ENCODE peak calls at places on chromosomes 13 and 19, in four cellular contexts. A is A549, N is HepG2, R is K562. K is an unnamed sample.

GRCh38 chr13:42218576-42218975 is 53.4 kb upstream of the AKAP11 start:
- DNase-seq in A (no peak), N (no peak), R (no peak), K (no peak)

GRCh38 chr13:20125129-20125782 is 35.6 kb downstream of the GJA3 start:
- DNase-seq in A (no peak), N (no peak), R (no peak), K (no peak)

GRCh38 chr13:39364797-39365468 is 238.1 kb downstream of the LHFPL6 start:
- DNase-seq in A (no peak), N (peak; percentile 7), R (no peak), K (no peak)

GRCh38 chr19:1987197-1988187 is 28.0 kb downstream of the BTBD2 start:
- DNase-seq in A (no peak), N (no peak), R (no peak), K (no peak)

GRCh38 chr13:43298799-43299198 is 275.4 kb downstream of the DNAJC15 start:
- DNase-seq in A (no peak), N (no peak), R (no peak), K (no peak)

GRCh38 chr19:49347835-49348234 is 12.6 kb downstream of the CD37 start:
- DNase-seq in A (peak; percentile 92), N (peak; percentile 44), R (peak; percentile 70), K (peak; percentile 51)

GRCh38 chr13:100983111-100983510 is 308.5 kb upstream of the TMTC4 start:
- DNase-seq in A (no peak), N (no peak), R (no peak), K (no peak)

GRCh38 chr13:88919970-88920628 is 1248.9 kb downstream of the SLITRK5 start:
- DNase-seq in A (no peak), N (no peak), R (no peak), K (no peak)

GRCh38 chr19:21698215-21698614 is 69.2 kb downstream of the ZNF100 start:
- DNase-seq in A (no peak), N (peak; percentile 4), R (peak; percentile 9), K (no peak)

DNA sequence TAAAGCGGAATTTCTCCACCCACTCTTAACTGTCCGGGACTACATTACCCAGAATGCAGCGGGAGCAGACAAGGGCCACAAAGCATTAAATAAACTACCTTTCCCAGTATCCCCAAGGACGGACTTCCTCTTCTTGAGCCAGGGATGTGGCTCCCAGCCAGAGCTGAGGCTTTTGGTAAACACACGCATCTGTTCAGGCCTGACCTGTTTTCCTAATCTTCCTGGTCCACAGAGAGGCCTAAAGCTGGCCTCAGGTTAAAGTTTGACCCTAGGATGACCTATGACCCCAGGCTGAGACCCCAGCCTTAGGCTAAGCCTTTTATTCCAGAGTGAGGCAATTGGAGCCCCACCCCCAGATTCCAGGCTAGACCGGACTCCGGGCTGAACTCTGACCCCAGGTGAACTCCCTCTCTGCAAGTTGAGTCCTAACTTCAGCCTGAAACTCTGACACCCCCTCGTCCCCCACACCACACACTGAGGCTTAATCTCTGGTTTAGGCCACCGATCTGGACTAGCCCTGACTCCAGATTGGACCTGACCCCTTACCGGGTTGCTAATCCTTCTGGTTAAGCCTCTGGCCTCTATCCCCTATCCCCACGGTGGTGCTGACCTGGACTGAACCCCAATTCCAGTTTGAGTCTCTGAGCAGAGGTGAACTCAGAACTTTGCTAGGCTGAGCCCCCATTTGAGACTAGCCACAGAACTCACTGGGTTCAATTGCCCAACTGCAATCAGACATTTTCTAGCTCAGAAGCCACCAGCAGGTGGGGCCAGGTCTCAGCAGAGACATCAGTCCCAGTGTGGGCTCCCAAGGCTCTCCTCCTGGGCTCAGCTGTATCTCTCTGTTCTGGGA is 719 bp upstream of the GPR108 start:
- DNase-seq in A (peak; percentile 84), N (peak; percentile 87), R (no peak), K (peak; percentile 68)
- TF ChIP-seq HMGXB4 in A (no peak), N (no peak), R (no peak), K (no peak)

GRCh38 chr19:678791-679388 is 2.7 kb downstream of the FSTL3 start:
- DNase-seq in A (no peak), N (no peak), R (no peak), K (no peak)

GRCh38 chr19:677601-678380 is 1.6 kb downstream of the FSTL3 start:
- DNase-seq in A (peak; percentile 43), N (no peak), R (no peak), K (no peak)

GRCh38 chr19:681029-681626 is 4.9 kb downstream of the FSTL3 start:
- DNase-seq in A (no peak), N (no peak), R (peak; percentile 95), K (peak; percentile 96)

GRCh38 chr19:680287-681028 is 4.3 kb downstream of the FSTL3 start:
- DNase-seq in A (peak; percentile 98), N (peak; percentile 93), R (peak; percentile 96), K (peak; percentile 100)

DNA sequence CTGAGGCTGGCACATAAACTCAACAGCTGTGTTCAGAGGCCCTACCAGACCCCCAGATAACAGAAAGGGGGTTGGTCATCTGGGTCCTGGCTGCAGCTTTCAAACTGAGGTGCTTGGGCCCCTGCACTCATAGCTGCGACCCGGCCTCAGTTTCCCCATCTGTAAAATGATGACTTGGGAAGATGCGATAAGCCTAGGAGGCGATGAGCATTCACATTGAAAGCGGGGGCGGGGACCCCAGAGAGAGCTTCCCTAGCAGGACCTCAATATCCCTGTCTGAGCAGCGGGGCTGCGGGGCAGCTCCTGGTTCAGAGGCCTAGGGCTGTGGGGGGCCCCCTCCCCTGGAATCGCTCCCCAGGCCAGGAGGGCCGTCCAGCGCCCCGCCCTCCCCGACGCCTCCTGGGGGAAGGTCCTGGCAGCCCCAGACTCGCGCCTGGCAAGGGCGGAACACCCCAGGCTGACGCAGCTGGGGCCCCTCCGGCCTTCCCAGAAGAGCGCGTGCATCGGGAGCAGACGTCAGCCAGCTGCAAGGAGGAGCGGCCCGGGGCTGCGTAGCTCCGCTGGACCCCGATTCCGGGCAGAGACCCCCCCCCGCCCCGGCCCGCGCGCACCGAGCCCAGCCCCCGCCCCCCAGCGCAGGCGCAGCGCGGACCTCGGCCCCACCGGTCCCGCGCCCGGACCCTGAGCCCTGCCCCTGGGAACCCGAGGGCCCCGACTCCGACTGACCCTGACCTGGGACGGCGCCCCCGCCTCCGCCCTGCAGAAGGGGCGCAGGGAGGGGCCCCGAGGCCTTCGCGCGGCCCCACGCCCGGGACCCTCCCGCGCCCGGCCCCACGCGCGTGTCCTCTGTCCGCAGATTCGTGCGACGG is 3.5 kb downstream of the FSTL3 start:
- DNase-seq in A (peak; percentile 78), N (no peak), R (peak; percentile 68), K (no peak)
- TF ChIP-seq HMGXB4 in A (no peak), N (no peak), R (no peak), K (peak; percentile 41)

DNA sequence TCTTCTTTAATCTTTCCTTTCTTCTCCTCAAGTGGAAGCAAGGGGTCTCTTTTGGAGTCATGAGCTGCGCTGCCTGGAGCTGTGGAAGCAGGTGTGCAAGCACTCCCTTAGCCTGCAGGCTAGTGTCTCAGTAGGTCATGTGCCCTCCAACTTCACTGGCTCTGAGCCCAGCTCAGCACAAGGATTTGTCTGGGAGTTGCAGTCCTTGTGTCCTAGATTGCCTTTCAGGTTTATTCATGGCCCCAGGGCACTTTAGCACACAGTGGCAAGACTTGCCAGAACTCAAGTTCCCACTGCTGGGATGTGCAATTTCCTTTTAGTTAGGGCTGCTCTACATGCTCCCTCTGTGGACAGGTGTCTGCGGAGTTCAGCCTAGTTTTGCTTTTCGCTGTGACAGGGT is 211.7 kb downstream of the LIG4 start:
- DNase-seq in A (no peak), N (no peak), R (no peak), K (no peak)
- TF ChIP-seq HMGXB4 in A (no peak), N (no peak), R (no peak), K (no peak)

DNA sequence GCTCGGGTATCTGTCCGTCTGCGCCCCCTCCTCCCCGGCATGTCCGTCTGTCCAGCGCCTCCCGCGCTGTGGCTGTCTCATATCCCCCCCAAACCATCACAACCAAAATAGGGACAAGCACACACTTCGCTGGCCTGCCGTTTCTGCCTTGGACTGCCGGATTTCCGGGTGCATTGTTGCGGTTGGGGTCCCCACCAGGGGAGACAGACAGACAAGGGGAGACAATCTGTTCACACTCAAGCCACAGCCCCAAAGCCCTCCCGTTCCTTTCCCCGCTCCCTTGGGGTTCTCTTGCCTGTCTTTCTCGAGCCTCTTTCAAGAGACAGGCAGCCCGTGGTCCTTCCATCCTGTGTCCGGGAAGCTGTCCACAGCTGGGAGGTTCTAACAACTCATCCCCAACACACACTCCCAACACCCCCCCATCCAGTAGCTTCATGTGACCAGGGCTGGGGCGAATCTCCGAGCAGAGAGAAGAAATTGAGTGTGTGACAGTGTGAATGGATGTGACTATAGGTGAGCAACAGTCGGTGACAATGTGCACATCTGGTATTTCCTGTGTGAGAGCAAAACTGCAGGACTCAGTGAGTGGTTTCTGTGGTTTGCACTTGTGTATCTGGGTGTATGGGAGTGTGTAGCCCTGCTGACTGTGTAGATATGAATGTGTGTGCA is 16.5 kb upstream of the FOSB start:
- DNase-seq in A (no peak), N (no peak), R (no peak), K (no peak)
- TF ChIP-seq HMGXB4 in A (no peak), N (no peak), R (no peak), K (no peak)

DNA sequence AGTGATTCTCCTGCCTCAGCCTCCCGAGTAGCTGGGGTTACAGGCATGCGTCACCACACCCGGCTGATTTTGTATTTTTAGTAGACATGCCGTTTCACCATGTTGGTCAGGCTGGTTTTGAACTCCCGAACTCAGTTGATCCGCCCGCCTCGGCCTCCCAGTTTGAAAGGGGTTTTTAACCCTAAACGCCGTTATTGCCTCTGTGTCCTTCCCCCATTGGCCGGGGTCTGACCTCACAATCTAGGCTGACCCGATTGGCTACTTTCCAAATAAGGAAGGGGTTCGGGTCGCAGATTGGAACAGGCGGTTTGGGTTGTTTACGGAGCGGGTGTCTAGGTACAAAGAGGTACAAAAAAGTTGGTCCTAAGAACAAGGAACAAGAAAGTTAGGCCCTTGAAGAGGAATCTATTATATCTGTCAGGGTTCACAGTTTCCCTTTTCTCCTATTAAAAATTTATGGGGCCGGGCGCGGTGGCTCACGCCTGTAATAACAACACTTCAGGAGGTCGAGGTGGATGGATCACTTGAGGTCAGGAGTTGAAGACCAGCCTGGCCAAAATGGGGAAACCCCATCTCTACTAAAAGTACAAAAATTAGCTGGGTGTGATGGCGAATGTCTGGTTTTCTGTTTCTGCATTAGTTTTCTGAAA is 1.0 kb downstream of the ZNF253 start:
- DNase-seq in A (no peak), N (peak; percentile 58), R (peak; percentile 61), K (peak; percentile 76)
- TF ChIP-seq HMGXB4 in A (no peak), N (no peak), R (no peak), K (no peak)

DNA sequence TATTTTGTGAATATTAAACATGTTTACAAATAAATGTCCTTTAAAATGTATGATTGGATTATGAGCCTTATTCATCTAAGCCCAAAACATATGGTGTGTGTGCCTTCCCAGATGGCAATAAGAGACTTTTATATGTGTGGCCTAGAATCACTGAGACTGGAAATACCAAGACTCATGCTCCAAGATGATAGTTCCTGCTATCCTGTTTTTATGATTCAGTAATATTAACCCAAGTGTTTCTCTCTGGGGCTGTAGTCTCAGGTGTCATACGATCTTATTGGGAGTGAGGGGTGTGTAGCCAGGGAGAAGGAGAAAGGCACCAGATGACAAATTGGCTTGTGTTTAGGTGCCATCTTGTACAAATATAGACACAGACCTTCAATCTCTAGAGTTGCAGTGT is 86.8 kb downstream of the TNFRSF19 start:
- DNase-seq in A (no peak), N (no peak), R (no peak), K (no peak)
- TF ChIP-seq HMGXB4 in A (no peak), N (no peak), R (no peak), K (no peak)

K was measured in WTC11.